ENCODE peak calls at places on chromosomes 2 and 18, in five cellular contexts. G is IMR-90, O is tibial nerve, D is body of pancreas, S is adrenal gland. Y is an unnamed sample. For H3K4me1, the result is how much of the 10 kb centered on the place peaks cover.

GRCh38 chr18:75240433-75240832 is 29.8 kb downstream of the TSHZ1 start:
- DNase-seq in G (no peak), O (no peak), D (no peak), S (no peak), Y (no peak)

GRCh38 chr18:32760391-32760790 is 12.4 kb downstream of the KLHL14 start:
- DNase-seq in G (no peak), O (no peak), D (no peak), S (no peak), Y (no peak)

GRCh38 chr18:33152376-33152775 is 288.1 kb downstream of the CCDC178 start:
- DNase-seq in G (no peak), O (no peak), D (no peak), S (no peak), Y (no peak)

GRCh38 chr2:6452702-6453481 is 412.8 kb downstream of the CMPK2 start:
- DNase-seq in G (peak), O (no peak), D (no peak), S (no peak), Y (no peak)

GRCh38 chr2:160343404-160343803 is 143.3 kb upstream of the ITGB6 start:
- DNase-seq in G (no peak), O (no peak), D (no peak), S (no peak), Y (no peak)

GRCh38 chr2:96533292-96534073 is 3.1 kb upstream of the ARID5A start:
- DNase-seq in G (peak), O (peak), D (peak), S (peak), Y (peak)

GRCh38 chr2:61537590-61538178 is 472 bp downstream of the XPO1 start:
- DNase-seq in G (no peak), O (peak), D (no peak), S (no peak), Y (no peak)

GRCh38 chr2:217220228-217221013 is 360.6 kb upstream of the TNP1 start:
- DNase-seq in G (no peak), O (no peak), D (no peak), S (peak), Y (no peak)

GRCh38 chr2:33620-34019 is 12.7 kb downstream of the FAM110C start:
- DNase-seq in G (no peak), O (no peak), D (peak), S (no peak), Y (no peak)

GRCh38 chr18:32771169-32771751 is 1.6 kb downstream of the KLHL14 start:
- DNase-seq in G (no peak), O (no peak), D (peak), S (no peak), Y (no peak)

GRCh38 chr2:38622210-38622609 is 19.5 kb upstream of the HNRNPLL start:
- DNase-seq in G (no peak), O (no peak), D (no peak), S (no peak), Y (no peak)

GRCh38 chr2:4715065-4715464 is 977.1 kb upstream of the SOX11 start:
- DNase-seq in G (no peak), O (no peak), D (no peak), S (no peak), Y (no peak)

GRCh38 chr2:100921685-100922161 is 80.4 kb upstream of the RPL31 start:
- DNase-seq in G (peak), O (no peak), D (no peak), S (no peak), Y (no peak)

GRCh38 chr2:178908810-178909209 is 101.6 kb upstream of the TTN start:
- DNase-seq in G (no peak), O (no peak), D (no peak), S (no peak), Y (no peak)

GRCh38 chr2:29228276-29228675 is 113.1 kb downstream of the CLIP4 start:
- DNase-seq in G (peak), O (no peak), D (no peak), S (no peak), Y (no peak)

GRCh38 chr2:44937688-44938240 is 3.7 kb upstream of the SIX3 start:
- DNase-seq in G (no peak), O (no peak), D (no peak), S (no peak), Y (no peak)

GRCh38 chr18:46037512-46038305 is 34.4 kb downstream of the PSTPIP2 start:
- DNase-seq in G (no peak), O (no peak), D (no peak), S (no peak), Y (no peak)

GRCh38 chr2:226891780-226892590 is 56.1 kb downstream of the RHBDD1 start:
- DNase-seq in G (peak), O (no peak), D (no peak), S (no peak), Y (no peak)

GRCh38 chr2:213537579-213537978 is 253.3 kb downstream of the SPAG16 start:
- DNase-seq in G (no peak), O (no peak), D (no peak), S (no peak), Y (no peak)

GRCh38 chr2:136233315-136233714 is 115.4 kb upstream of the CXCR4 start:
- DNase-seq in G (no peak), O (no peak), D (no peak), S (no peak), Y (no peak)

GRCh38 chr2:85915606-85916303 is 27.0 kb upstream of the ST3GAL5 start:
- DNase-seq in G (peak), O (no peak), D (no peak), S (no peak), Y (no peak)

GRCh38 chr2:71148506-71149063 is 18.2 kb downstream of the MPHOSPH10 start:
- DNase-seq in G (no peak), O (no peak), D (no peak), S (no peak), Y (no peak)

GRCh38 chr18:10122116-10122515 is 208.3 kb downstream of the VAPA start:
- DNase-seq in G (peak), O (no peak), D (peak), S (peak), Y (no peak)

GRCh38 chr2:130158631-130159030 is 13.7 kb upstream of the CCDC74B start:
- DNase-seq in G (no peak), O (no peak), D (no peak), S (no peak), Y (no peak)
- TF ChIP-seq POLR2A in G (no peak), O (no peak), D (no peak), S (no peak), Y (no peak)

GRCh38 chr2:55225481-55226020 is 6.5 kb downstream of the CLHC1 start:
- DNase-seq in G (no peak), O (no peak), D (no peak), S (no peak), Y (no peak)

GRCh38 chr2:55228224-55228563 is 3.9 kb downstream of the CLHC1 start:
- DNase-seq in G (no peak), O (no peak), D (no peak), S (no peak), Y (no peak)

GRCh38 chr2:55229221-55229620 is 2.9 kb downstream of the CLHC1 start:
- DNase-seq in G (no peak), O (no peak), D (no peak), S (no peak), Y (no peak)

GRCh38 chr2:55223958-55224760 is 7.9 kb downstream of the CLHC1 start:
- DNase-seq in G (no peak), O (no peak), D (peak), S (peak), Y (no peak)

DNA sequence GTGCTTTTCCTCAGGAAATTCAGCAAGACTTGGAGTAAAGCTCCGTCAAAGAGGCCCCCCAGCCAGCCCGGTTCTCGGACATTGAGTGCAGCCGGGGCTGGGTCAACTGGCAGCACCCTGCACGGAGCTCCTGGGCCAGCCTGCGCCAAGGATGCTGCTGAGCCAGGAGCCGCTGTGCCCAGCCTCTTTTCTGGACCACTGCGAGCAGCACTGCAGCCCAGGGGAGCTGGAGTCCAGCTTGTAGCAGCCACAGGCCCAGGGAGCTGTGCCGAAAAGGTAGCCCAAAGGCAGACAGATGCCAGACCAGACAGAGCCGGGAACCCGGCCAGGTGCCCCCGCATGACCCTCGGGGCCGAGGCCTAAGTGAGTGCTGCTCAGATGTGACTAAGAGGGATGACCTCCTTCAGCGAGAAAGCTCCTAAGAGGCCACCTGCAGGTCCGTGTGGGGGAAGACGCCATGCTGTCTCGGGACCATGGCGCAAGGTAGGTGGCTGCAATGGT is 7.3 kb downstream of the CLHC1 start:
- DNase-seq in G (no peak), O (no peak), D (no peak), S (peak), Y (no peak)
- H3K27ac ChIP-seq in G (no peak), O (peak), D (peak), S (peak), Y (no peak)

DNA sequence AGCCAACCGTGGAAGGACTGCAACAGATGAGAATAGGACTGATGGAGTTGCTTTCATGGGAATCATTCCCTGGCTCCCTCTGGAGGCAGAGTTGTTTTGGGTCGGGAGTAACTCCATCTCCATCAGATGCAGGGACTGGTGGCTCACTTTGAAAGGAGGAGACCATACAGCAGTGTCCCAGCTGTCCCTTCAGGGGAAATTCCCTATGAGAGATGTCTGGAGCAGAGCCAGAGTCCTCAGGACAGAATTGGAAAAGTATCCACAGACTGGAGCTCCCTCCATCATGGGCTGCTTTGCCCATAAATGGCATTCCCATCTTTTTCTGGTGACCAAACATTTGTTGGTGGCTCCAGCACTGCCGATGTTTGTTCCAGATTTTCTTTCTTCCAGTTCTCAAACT is 144.3 kb downstream of the NCK2 start:
- DNase-seq in G (no peak), O (no peak), D (no peak), S (no peak), Y (no peak)
- H3K4me1 ChIP-seq in G (under half), O (under half), D (under half), S (under half), Y (under half)

GRCh38 chr2:43228341-43228751 is 1.9 kb upstream of the ZFP36L2 start:
- DNase-seq in G (no peak), O (no peak), D (no peak), S (no peak), Y (no peak)

GRCh38 chr2:43227830-43228280 is 1.4 kb upstream of the ZFP36L2 start:
- DNase-seq in G (peak), O (no peak), D (peak), S (no peak), Y (no peak)

GRCh38 chr2:43226558-43226954 is at the start of gene ZFP36L2:
- DNase-seq in G (peak), O (peak), D (peak), S (peak), Y (peak)

GRCh38 chr2:43225788-43226557 is 433 bp downstream of the ZFP36L2 start:
- DNase-seq in G (peak), O (peak), D (peak), S (peak), Y (peak)

DNA sequence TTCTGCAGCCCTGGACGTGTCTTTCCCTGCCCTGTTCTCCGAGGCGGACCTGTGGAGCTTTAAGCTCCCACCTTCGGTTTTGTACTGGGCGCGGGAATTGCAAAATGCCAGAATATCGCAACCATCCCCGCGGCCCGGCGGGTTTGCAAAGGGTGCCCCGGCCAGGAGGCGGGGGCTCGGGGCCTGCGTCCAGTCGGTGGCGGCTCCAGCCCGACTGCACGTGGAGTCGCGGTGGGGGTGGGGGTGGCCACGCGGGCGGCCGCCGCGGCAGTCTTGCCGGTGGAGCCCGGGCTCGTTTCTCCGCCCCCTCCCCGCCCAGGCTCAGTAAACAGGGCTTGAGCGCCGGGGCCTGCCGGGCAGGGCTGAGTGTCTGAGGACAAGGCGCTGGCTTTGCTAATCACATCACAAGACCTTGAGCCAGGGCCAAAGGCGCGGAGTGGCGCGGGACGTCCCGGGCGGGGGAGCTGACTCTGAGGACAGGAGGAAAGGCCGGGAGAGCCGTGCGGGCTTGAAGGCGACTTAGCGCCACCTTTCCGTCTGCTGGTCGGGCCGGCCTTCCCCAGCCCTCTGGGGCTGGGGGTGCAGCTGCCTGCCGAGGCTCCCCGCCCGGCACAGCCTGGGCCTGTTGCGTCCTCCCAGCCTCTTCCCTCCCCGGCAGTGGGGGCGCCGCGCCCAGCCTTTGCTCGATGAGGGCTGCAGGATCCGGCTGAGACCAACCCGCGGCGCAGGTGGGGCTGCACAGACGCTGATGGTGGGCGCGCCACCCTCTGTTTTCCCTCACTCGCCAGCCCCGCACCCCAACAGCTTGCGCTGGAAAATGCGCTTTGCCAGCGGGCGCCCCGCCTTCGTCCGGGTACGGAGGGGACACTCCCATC is 786 bp upstream of the ZFP36L2 start:
- DNase-seq in G (peak), O (peak), D (peak), S (peak), Y (peak)
- TF ChIP-seq POLR2A in G (no peak), O (no peak), D (peak), S (peak), Y (no peak)

GRCh38 chr18:64271264-64271663 is 122.4 kb upstream of the LINC00305 start:
- DNase-seq in G (no peak), O (no peak), D (peak), S (no peak), Y (peak)
- H3K27ac ChIP-seq in G (no peak), O (no peak), D (no peak), S (no peak), Y (peak)

DNA sequence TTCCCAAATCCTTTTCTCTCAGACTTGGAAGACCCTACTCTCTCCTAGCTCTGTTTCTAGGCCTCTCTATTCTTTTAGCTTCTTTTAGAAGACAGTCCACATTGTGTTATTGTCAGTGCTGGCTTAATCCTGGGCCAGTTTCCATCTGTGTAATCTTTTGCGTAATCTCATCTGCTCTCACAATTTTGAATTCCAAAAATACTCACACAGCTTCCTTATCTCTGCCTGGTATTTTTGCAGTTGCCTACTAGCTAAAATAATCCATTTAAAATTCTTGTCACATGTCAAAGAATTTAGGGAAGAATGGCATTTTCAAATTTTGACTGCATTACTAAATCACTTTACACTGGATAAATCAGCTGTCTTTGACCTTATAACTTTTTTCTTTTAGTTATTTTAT is 200.6 kb upstream of the MEX3C start:
- DNase-seq in G (no peak), O (no peak), D (no peak), S (peak), Y (no peak)
- H3K4me1 ChIP-seq in G (under half), O (under half), D (under half), S (under half), Y (under half)

GRCh38 chr18:70288851-70289328 is at the start of gene SOCS6:
- DNase-seq in G (peak), O (peak), D (peak), S (peak), Y (peak)
- TF ChIP-seq POLR2A in G (peak), O (no peak), D (peak), S (peak), Y (peak)

GRCh38 chr2:237539681-237540080 is 26.7 kb upstream of the PRLH start:
- DNase-seq in G (peak), O (no peak), D (no peak), S (no peak), Y (no peak)
- H3K27ac ChIP-seq in G (no peak), O (no peak), D (no peak), S (no peak), Y (no peak)

Y was measured in right lobe of liver.